ENCODE peak calls at places on chromosomes 12 and 14, in ten cellular contexts. One of them, this sample, is unnamed.

GRCh38 chr12:112303004-112303403 is 79.2 kb downstream of the HECTD4 start:
- DNase-seq in G401: no peak
- DNase-seq in RWPE1: peak; percentile 61
- DNase-seq in NCI-H1417 treated with DMSO at 0.1 percent for 48 hours: no peak
- DNase-seq in HEK293T: no peak
- DNase-seq in IMR-90: peak; percentile 95
- DNase-seq in HTR-8/SVneo: peak; percentile 57
- DNase-seq in astrocyte of the spinal cord: peak; percentile 85
- DNase-seq in stimulated activated CD4-positive, alpha-beta T cell treated with anti-CD3 and anti-CD28 coated beads, TNF-alpha, amount 100 ng/mL, for 24 hours: peak; percentile 43
- DNase-seq in foreskin fibroblast: peak; percentile 38
- DNase-seq in this sample: peak; percentile 9

GRCh38 chr12:51172515-51173431 is at the start of gene TFCP2:
- DNase-seq in astrocyte of the spinal cord: peak; percentile 98
- DNase-seq in IMR-90: peak; percentile 97
- DNase-seq in stimulated activated CD4-positive, alpha-beta T cell treated with anti-CD3 and anti-CD28 coated beads, TNF-alpha, amount 100 ng/mL, for 24 hours: peak; percentile 87
- DNase-seq in foreskin fibroblast: peak; percentile 98
- DNase-seq in G401: peak; percentile 98
- DNase-seq in RWPE1: peak; percentile 95
- DNase-seq in HTR-8/SVneo: peak; percentile 97
- DNase-seq in HEK293T: peak; percentile 92
- DNase-seq in NCI-H1417 treated with DMSO at 0.1 percent for 48 hours: peak; percentile 89
- DNase-seq in this sample: peak; percentile 79

GRCh38 chr12:56104815-56105476 is 587 bp downstream of the PA2G4 start:
- DNase-seq in NCI-H1417 treated with DMSO at 0.1 percent for 48 hours: no peak
- DNase-seq in HEK293T: no peak
- DNase-seq in foreskin fibroblast: no peak
- DNase-seq in stimulated activated CD4-positive, alpha-beta T cell treated with anti-CD3 and anti-CD28 coated beads, TNF-alpha, amount 100 ng/mL, for 24 hours: no peak
- DNase-seq in HTR-8/SVneo: no peak
- DNase-seq in astrocyte of the spinal cord: no peak
- DNase-seq in RWPE1: no peak
- DNase-seq in IMR-90: no peak
- DNase-seq in G401: no peak
- DNase-seq in this sample: no peak

GRCh38 chr12:2273288-2273687 is 220.5 kb downstream of the CACNA1C start:
- DNase-seq in stimulated activated CD4-positive, alpha-beta T cell treated with anti-CD3 and anti-CD28 coated beads, TNF-alpha, amount 100 ng/mL, for 24 hours: no peak
- DNase-seq in astrocyte of the spinal cord: peak; percentile 68
- DNase-seq in HEK293T: no peak
- DNase-seq in NCI-H1417 treated with DMSO at 0.1 percent for 48 hours: no peak
- DNase-seq in HTR-8/SVneo: no peak
- DNase-seq in foreskin fibroblast: no peak
- DNase-seq in IMR-90: peak; percentile 83
- DNase-seq in RWPE1: no peak
- DNase-seq in G401: peak; percentile 69
- DNase-seq in this sample: no peak

GRCh38 chr14:101561145-101561896 is at the start of gene DIO3:
- DNase-seq in RWPE1: no peak
- DNase-seq in G401: no peak
- DNase-seq in stimulated activated CD4-positive, alpha-beta T cell treated with anti-CD3 and anti-CD28 coated beads, TNF-alpha, amount 100 ng/mL, for 24 hours: no peak
- DNase-seq in foreskin fibroblast: no peak
- DNase-seq in HEK293T: peak; percentile 53
- DNase-seq in NCI-H1417 treated with DMSO at 0.1 percent for 48 hours: no peak
- DNase-seq in HTR-8/SVneo: peak; percentile 66
- DNase-seq in IMR-90: no peak
- DNase-seq in astrocyte of the spinal cord: no peak
- DNase-seq in this sample: no peak

GRCh38 chr14:44531648-44532047 is 24.6 kb upstream of the FSCB start:
- DNase-seq in NCI-H1417 treated with DMSO at 0.1 percent for 48 hours: no peak
- DNase-seq in G401: no peak
- DNase-seq in foreskin fibroblast: no peak
- DNase-seq in astrocyte of the spinal cord: no peak
- DNase-seq in RWPE1: no peak
- DNase-seq in IMR-90: no peak
- DNase-seq in stimulated activated CD4-positive, alpha-beta T cell treated with anti-CD3 and anti-CD28 coated beads, TNF-alpha, amount 100 ng/mL, for 24 hours: no peak
- DNase-seq in HEK293T: no peak
- DNase-seq in HTR-8/SVneo: no peak
- DNase-seq in this sample: no peak

GRCh38 chr12:63403256-63403655 is 252.3 kb upstream of the AVPR1A start:
- DNase-seq in HEK293T: no peak
- DNase-seq in NCI-H1417 treated with DMSO at 0.1 percent for 48 hours: no peak
- DNase-seq in astrocyte of the spinal cord: no peak
- DNase-seq in foreskin fibroblast: no peak
- DNase-seq in stimulated activated CD4-positive, alpha-beta T cell treated with anti-CD3 and anti-CD28 coated beads, TNF-alpha, amount 100 ng/mL, for 24 hours: no peak
- DNase-seq in RWPE1: no peak
- DNase-seq in G401: no peak
- DNase-seq in HTR-8/SVneo: no peak
- DNase-seq in IMR-90: no peak
- DNase-seq in this sample: no peak

GRCh38 chr12:85405781-85406522 is 125.9 kb downstream of the ALX1 start:
- DNase-seq in G401: no peak
- DNase-seq in stimulated activated CD4-positive, alpha-beta T cell treated with anti-CD3 and anti-CD28 coated beads, TNF-alpha, amount 100 ng/mL, for 24 hours: no peak
- DNase-seq in NCI-H1417 treated with DMSO at 0.1 percent for 48 hours: no peak
- DNase-seq in HEK293T: no peak
- DNase-seq in RWPE1: no peak
- DNase-seq in HTR-8/SVneo: no peak
- DNase-seq in IMR-90: peak; percentile 5
- DNase-seq in foreskin fibroblast: peak; percentile 7
- DNase-seq in astrocyte of the spinal cord: peak; percentile 58
- DNase-seq in this sample: no peak

GRCh38 chr12:64036414-64036813 is 185.7 kb downstream of the KICS2 start:
- DNase-seq in foreskin fibroblast: no peak
- DNase-seq in NCI-H1417 treated with DMSO at 0.1 percent for 48 hours: no peak
- DNase-seq in stimulated activated CD4-positive, alpha-beta T cell treated with anti-CD3 and anti-CD28 coated beads, TNF-alpha, amount 100 ng/mL, for 24 hours: no peak
- DNase-seq in HTR-8/SVneo: no peak
- DNase-seq in HEK293T: no peak
- DNase-seq in RWPE1: no peak
- DNase-seq in IMR-90: no peak
- DNase-seq in astrocyte of the spinal cord: no peak
- DNase-seq in G401: no peak
- DNase-seq in this sample: no peak

GRCh38 chr14:33689680-33690079 is 261.2 kb downstream of the EGLN3 start:
- DNase-seq in stimulated activated CD4-positive, alpha-beta T cell treated with anti-CD3 and anti-CD28 coated beads, TNF-alpha, amount 100 ng/mL, for 24 hours: no peak
- DNase-seq in HTR-8/SVneo: no peak
- DNase-seq in IMR-90: no peak
- DNase-seq in astrocyte of the spinal cord: no peak
- DNase-seq in foreskin fibroblast: no peak
- DNase-seq in NCI-H1417 treated with DMSO at 0.1 percent for 48 hours: no peak
- DNase-seq in RWPE1: no peak
- DNase-seq in HEK293T: no peak
- DNase-seq in G401: no peak
- DNase-seq in this sample: no peak

GRCh38 chr12:10634427-10634826 is 21.0 kb upstream of the MAGOHB start:
- DNase-seq in stimulated activated CD4-positive, alpha-beta T cell treated with anti-CD3 and anti-CD28 coated beads, TNF-alpha, amount 100 ng/mL, for 24 hours: no peak
- DNase-seq in foreskin fibroblast: peak; percentile 84
- DNase-seq in HTR-8/SVneo: peak; percentile 49
- DNase-seq in astrocyte of the spinal cord: peak; percentile 28
- DNase-seq in IMR-90: peak; percentile 71
- DNase-seq in HEK293T: no peak
- DNase-seq in G401: no peak
- DNase-seq in RWPE1: no peak
- DNase-seq in NCI-H1417 treated with DMSO at 0.1 percent for 48 hours: no peak
- DNase-seq in this sample: no peak

GRCh38 chr14:50529288-50530179 is 2.8 kb downstream of the MAP4K5 start:
- DNase-seq in NCI-H1417 treated with DMSO at 0.1 percent for 48 hours: no peak
- DNase-seq in HTR-8/SVneo: no peak
- DNase-seq in foreskin fibroblast: no peak
- DNase-seq in IMR-90: peak; percentile 31
- DNase-seq in HEK293T: no peak
- DNase-seq in RWPE1: no peak
- DNase-seq in stimulated activated CD4-positive, alpha-beta T cell treated with anti-CD3 and anti-CD28 coated beads, TNF-alpha, amount 100 ng/mL, for 24 hours: no peak
- DNase-seq in G401: no peak
- DNase-seq in astrocyte of the spinal cord: no peak
- DNase-seq in this sample: no peak

GRCh38 chr12:54047160-54047963 is 6.3 kb upstream of the HOXC4 start:
- DNase-seq in astrocyte of the spinal cord: no peak
- DNase-seq in stimulated activated CD4-positive, alpha-beta T cell treated with anti-CD3 and anti-CD28 coated beads, TNF-alpha, amount 100 ng/mL, for 24 hours: no peak
- DNase-seq in NCI-H1417 treated with DMSO at 0.1 percent for 48 hours: no peak
- DNase-seq in HTR-8/SVneo: no peak
- DNase-seq in RWPE1: no peak
- DNase-seq in HEK293T: no peak
- DNase-seq in IMR-90: no peak
- DNase-seq in G401: no peak
- DNase-seq in foreskin fibroblast: no peak
- DNase-seq in this sample: no peak

GRCh38 chr12:124456652-124457152 is 110.7 kb downstream of the NCOR2 start:
- DNase-seq in HTR-8/SVneo: no peak
- DNase-seq in IMR-90: no peak
- DNase-seq in G401: no peak
- DNase-seq in HEK293T: no peak
- DNase-seq in NCI-H1417 treated with DMSO at 0.1 percent for 48 hours: no peak
- DNase-seq in foreskin fibroblast: no peak
- DNase-seq in astrocyte of the spinal cord: no peak
- DNase-seq in stimulated activated CD4-positive, alpha-beta T cell treated with anti-CD3 and anti-CD28 coated beads, TNF-alpha, amount 100 ng/mL, for 24 hours: no peak
- DNase-seq in RWPE1: no peak
- DNase-seq in this sample: no peak

GRCh38 chr12:54392485-54393349 is 8.2 kb upstream of the ZNF385A start:
- DNase-seq in G401: no peak
- DNase-seq in NCI-H1417 treated with DMSO at 0.1 percent for 48 hours: no peak
- DNase-seq in RWPE1: no peak
- DNase-seq in IMR-90: no peak
- DNase-seq in stimulated activated CD4-positive, alpha-beta T cell treated with anti-CD3 and anti-CD28 coated beads, TNF-alpha, amount 100 ng/mL, for 24 hours: no peak
- DNase-seq in HTR-8/SVneo: no peak
- DNase-seq in HEK293T: no peak
- DNase-seq in astrocyte of the spinal cord: no peak
- DNase-seq in foreskin fibroblast: no peak
- DNase-seq in this sample: no peak

GRCh38 chr14:36066636-36067035 is 109.9 kb downstream of the PTCSC3 start:
- DNase-seq in RWPE1: peak; percentile 41
- DNase-seq in NCI-H1417 treated with DMSO at 0.1 percent for 48 hours: no peak
- DNase-seq in HTR-8/SVneo: no peak
- DNase-seq in stimulated activated CD4-positive, alpha-beta T cell treated with anti-CD3 and anti-CD28 coated beads, TNF-alpha, amount 100 ng/mL, for 24 hours: no peak
- DNase-seq in astrocyte of the spinal cord: no peak
- DNase-seq in HEK293T: no peak
- DNase-seq in foreskin fibroblast: no peak
- DNase-seq in IMR-90: no peak
- DNase-seq in G401: no peak
- DNase-seq in this sample: no peak

GRCh38 chr12:106583578-106584103 is 837 bp downstream of the RFX4 start:
- DNase-seq in foreskin fibroblast: no peak
- DNase-seq in G401: no peak
- DNase-seq in HTR-8/SVneo: no peak
- DNase-seq in astrocyte of the spinal cord: no peak
- DNase-seq in stimulated activated CD4-positive, alpha-beta T cell treated with anti-CD3 and anti-CD28 coated beads, TNF-alpha, amount 100 ng/mL, for 24 hours: no peak
- DNase-seq in RWPE1: no peak
- DNase-seq in NCI-H1417 treated with DMSO at 0.1 percent for 48 hours: no peak
- DNase-seq in HEK293T: peak; percentile 54
- DNase-seq in IMR-90: peak; percentile 12
- DNase-seq in this sample: no peak

GRCh38 chr14:32003585-32003984 is 73.5 kb upstream of the ARHGAP5 start:
- DNase-seq in NCI-H1417 treated with DMSO at 0.1 percent for 48 hours: no peak
- DNase-seq in stimulated activated CD4-positive, alpha-beta T cell treated with anti-CD3 and anti-CD28 coated beads, TNF-alpha, amount 100 ng/mL, for 24 hours: no peak
- DNase-seq in foreskin fibroblast: no peak
- DNase-seq in IMR-90: no peak
- DNase-seq in G401: no peak
- DNase-seq in HTR-8/SVneo: no peak
- DNase-seq in astrocyte of the spinal cord: no peak
- DNase-seq in RWPE1: no peak
- DNase-seq in HEK293T: no peak
- DNase-seq in this sample: no peak

GRCh38 chr12:6376079-6376941 is 947 bp upstream of the SCNN1A start:
- DNase-seq in NCI-H1417 treated with DMSO at 0.1 percent for 48 hours: no peak
- DNase-seq in foreskin fibroblast: peak; percentile 76
- DNase-seq in IMR-90: peak; percentile 64
- DNase-seq in HTR-8/SVneo: peak; percentile 78
- DNase-seq in stimulated activated CD4-positive, alpha-beta T cell treated with anti-CD3 and anti-CD28 coated beads, TNF-alpha, amount 100 ng/mL, for 24 hours: no peak
- DNase-seq in G401: no peak
- DNase-seq in astrocyte of the spinal cord: peak; percentile 68
- DNase-seq in RWPE1: peak; percentile 82
- DNase-seq in HEK293T: peak; percentile 75
- DNase-seq in this sample: no peak

GRCh38 chr12:15735837-15736615 is 53.2 kb downstream of the EPS8 start:
- DNase-seq in RWPE1: no peak
- DNase-seq in stimulated activated CD4-positive, alpha-beta T cell treated with anti-CD3 and anti-CD28 coated beads, TNF-alpha, amount 100 ng/mL, for 24 hours: no peak
- DNase-seq in astrocyte of the spinal cord: no peak
- DNase-seq in IMR-90: no peak
- DNase-seq in G401: no peak
- DNase-seq in HTR-8/SVneo: no peak
- DNase-seq in HEK293T: no peak
- DNase-seq in foreskin fibroblast: no peak
- DNase-seq in NCI-H1417 treated with DMSO at 0.1 percent for 48 hours: no peak
- DNase-seq in this sample: no peak

GRCh38 chr12:27624586-27624985 is 71.7 kb upstream of the REP15 start:
- DNase-seq in HEK293T: no peak
- DNase-seq in HTR-8/SVneo: no peak
- DNase-seq in G401: no peak
- DNase-seq in NCI-H1417 treated with DMSO at 0.1 percent for 48 hours: no peak
- DNase-seq in IMR-90: no peak
- DNase-seq in RWPE1: no peak
- DNase-seq in stimulated activated CD4-positive, alpha-beta T cell treated with anti-CD3 and anti-CD28 coated beads, TNF-alpha, amount 100 ng/mL, for 24 hours: no peak
- DNase-seq in foreskin fibroblast: no peak
- DNase-seq in astrocyte of the spinal cord: no peak
- DNase-seq in this sample: no peak

GRCh38 chr12:41188058-41188840 is at the start of gene PDZRN4:
- DNase-seq in HTR-8/SVneo: no peak
- DNase-seq in stimulated activated CD4-positive, alpha-beta T cell treated with anti-CD3 and anti-CD28 coated beads, TNF-alpha, amount 100 ng/mL, for 24 hours: no peak
- DNase-seq in HEK293T: no peak
- DNase-seq in IMR-90: no peak
- DNase-seq in RWPE1: no peak
- DNase-seq in astrocyte of the spinal cord: no peak
- DNase-seq in foreskin fibroblast: no peak
- DNase-seq in G401: no peak
- DNase-seq in NCI-H1417 treated with DMSO at 0.1 percent for 48 hours: no peak
- DNase-seq in this sample: no peak

GRCh38 chr12:58750484-58750883 is 169.8 kb downstream of the LRIG3 start:
- DNase-seq in foreskin fibroblast: peak; percentile 94
- DNase-seq in HEK293T: no peak
- DNase-seq in G401: no peak
- DNase-seq in NCI-H1417 treated with DMSO at 0.1 percent for 48 hours: no peak
- DNase-seq in stimulated activated CD4-positive, alpha-beta T cell treated with anti-CD3 and anti-CD28 coated beads, TNF-alpha, amount 100 ng/mL, for 24 hours: no peak
- DNase-seq in IMR-90: peak; percentile 98
- DNase-seq in RWPE1: peak; percentile 56
- DNase-seq in astrocyte of the spinal cord: peak; percentile 94
- DNase-seq in HTR-8/SVneo: no peak
- DNase-seq in this sample: no peak

GRCh38 chr12:14841761-14842160 is 1.6 kb downstream of the ART4 start:
- DNase-seq in HEK293T: no peak
- DNase-seq in NCI-H1417 treated with DMSO at 0.1 percent for 48 hours: no peak
- DNase-seq in HTR-8/SVneo: peak; percentile 20
- DNase-seq in stimulated activated CD4-positive, alpha-beta T cell treated with anti-CD3 and anti-CD28 coated beads, TNF-alpha, amount 100 ng/mL, for 24 hours: no peak
- DNase-seq in foreskin fibroblast: peak; percentile 66
- DNase-seq in IMR-90: peak; percentile 54
- DNase-seq in G401: no peak
- DNase-seq in astrocyte of the spinal cord: peak; percentile 40
- DNase-seq in RWPE1: peak; percentile 51
- DNase-seq in this sample: no peak

GRCh38 chr12:15687583-15687982 is 101.6 kb downstream of the EPS8 start:
- DNase-seq in HEK293T: no peak
- DNase-seq in HTR-8/SVneo: no peak
- DNase-seq in RWPE1: no peak
- DNase-seq in G401: no peak
- DNase-seq in foreskin fibroblast: no peak
- DNase-seq in NCI-H1417 treated with DMSO at 0.1 percent for 48 hours: no peak
- DNase-seq in stimulated activated CD4-positive, alpha-beta T cell treated with anti-CD3 and anti-CD28 coated beads, TNF-alpha, amount 100 ng/mL, for 24 hours: no peak
- DNase-seq in astrocyte of the spinal cord: no peak
- DNase-seq in IMR-90: no peak
- DNase-seq in this sample: no peak